ENCODE peak calls at places on chromosomes 3 and 15, in eight cellular contexts. T, Z, G, Y, B, C, X and S are unnamed samples.

GRCh38 chr3:184193991-184194539 is 8.1 kb downstream of the ABCF3 start:
- DNase-seq in T (no peak), Z (no peak), G (no peak), Y (no peak), B (no peak), C (no peak), X (no peak), S (no peak)

GRCh38 chr3:156010829-156011228 is 109.5 kb upstream of the KCNAB1 start:
- DNase-seq in T (peak; percentile 18), Z (peak; percentile 3), G (no peak), Y (peak; percentile 13), B (no peak), C (peak; percentile 44), X (no peak), S (no peak)

GRCh38 chr15:79403501-79403900 is 28.6 kb upstream of the MINAR1 start:
- DNase-seq in T (no peak), Z (no peak), G (peak; percentile 59), Y (no peak), B (no peak), C (no peak), X (no peak), S (no peak)

GRCh38 chr3:11624161-11624560 is 19.6 kb downstream of the VGLL4 start:
- DNase-seq in T (no peak), Z (no peak), G (peak; percentile 26), Y (no peak), B (no peak), C (no peak), X (no peak), S (no peak)

GRCh38 chr3:13595001-13595421 is 46.1 kb downstream of the FBLN2 start:
- DNase-seq in T (no peak), Z (no peak), G (no peak), Y (no peak), B (peak; percentile 52), C (no peak), X (no peak), S (no peak)

GRCh38 chr3:44132061-44132460 is 109.6 kb upstream of the TOPAZ1 start:
- DNase-seq in T (no peak), Z (no peak), G (no peak), Y (no peak), B (no peak), C (no peak), X (no peak), S (no peak)

GRCh38 chr3:127291611-127292010 is 3.8 kb upstream of the PRR20G start:
- DNase-seq in T (no peak), Z (no peak), G (no peak), Y (no peak), B (no peak), C (no peak), X (no peak), S (no peak)

GRCh38 chr3:183583331-183584245 is 28.1 kb upstream of the KLHL6 start:
- DNase-seq in T (no peak), Z (peak; percentile 19), G (no peak), Y (no peak), B (no peak), C (no peak), X (no peak), S (no peak)

GRCh38 chr3:82509951-82510603 is 748.6 kb upstream of the GBE1 start:
- DNase-seq in T (no peak), Z (no peak), G (no peak), Y (no peak), B (no peak), C (no peak), X (no peak), S (peak; percentile 62)

GRCh38 chr3:152283492-152284381 is 15.0 kb downstream of the MBNL1 start:
- DNase-seq in T (no peak), Z (no peak), G (no peak), Y (no peak), B (no peak), C (no peak), X (no peak), S (no peak)

GRCh38 chr3:98824256-98824655 is 61.1 kb downstream of the ST3GAL6 start:
- DNase-seq in T (peak; percentile 67), Z (peak; percentile 47), G (no peak), Y (no peak), B (no peak), C (no peak), X (no peak), S (no peak)

GRCh38 chr3:45995370-45996192 is at the start of gene FYCO1:
- DNase-seq in T (peak; percentile 86), Z (peak; percentile 93), G (peak; percentile 83), Y (peak; percentile 78), B (peak; percentile 97), C (peak; percentile 89), X (peak; percentile 97), S (peak; percentile 99)
- TF ChIP-seq CTCF in T (no peak), Z (no peak), G (no peak), Y (peak; percentile 22), B (no peak), C (no peak), X (peak; percentile 9), S (peak; percentile 5)

GRCh38 chr3:47282424-47283192 is at the start of the genes KIF9 and KLHL18:
- DNase-seq in T (peak; percentile 89), Z (peak; percentile 96), G (peak; percentile 95), Y (peak; percentile 92), B (peak; percentile 97), C (peak; percentile 87), X (peak; percentile 95), S (peak; percentile 96)
- TF ChIP-seq CTCF in T (no peak), Z (no peak), G (no peak), Y (peak; percentile 47), B (no peak), C (no peak), X (peak; percentile 4), S (no peak)

GRCh38 chr3:50354186-50354764 is 3.6 kb downstream of the CYB561D2 start:
- DNase-seq in T (no peak), Z (no peak), G (no peak), Y (no peak), B (no peak), C (no peak), X (no peak), S (no peak)

GRCh38 chr3:50350527-50351317 is at the start of the genes CYB561D2 and NPRL2:
- DNase-seq in T (peak; percentile 92), Z (peak; percentile 92), G (peak; percentile 93), Y (peak; percentile 90), B (peak; percentile 98), C (peak; percentile 79), X (peak; percentile 99), S (peak; percentile 98)

GRCh38 chr3:50351318-50351687 is 641 bp downstream of the CYB561D2 start:
- DNase-seq in T (no peak), Z (no peak), G (no peak), Y (no peak), B (no peak), C (no peak), X (no peak), S (no peak)

GRCh38 chr3:50353231-50354004 is 2.8 kb downstream of the CYB561D2 start:
- DNase-seq in T (no peak), Z (no peak), G (no peak), Y (no peak), B (no peak), C (no peak), X (no peak), S (no peak)

DNA sequence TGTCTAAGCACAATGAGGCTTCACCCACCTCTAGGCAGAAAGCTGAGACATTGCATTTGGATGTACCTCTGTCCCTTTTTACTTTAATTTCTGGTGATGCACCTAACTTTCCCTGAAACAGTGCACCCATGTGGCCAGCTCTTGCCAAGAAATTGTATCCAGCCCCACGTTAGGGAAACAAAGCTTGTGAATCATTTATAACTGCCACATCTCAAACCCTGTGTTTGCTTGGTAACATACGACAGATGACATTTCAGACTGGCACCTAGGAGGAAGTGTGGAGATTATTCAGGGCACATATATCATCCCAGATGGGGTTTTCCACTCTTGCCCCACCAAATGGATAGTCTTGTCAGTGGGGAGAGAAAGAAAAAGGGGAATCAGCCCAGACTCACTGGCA is 2.1 kb downstream of the CYB561D2 start:
- DNase-seq in T (no peak), Z (no peak), G (peak; percentile 53), Y (no peak), B (no peak), C (no peak), X (no peak), S (no peak)
- TF ChIP-seq CTCF in T (peak; percentile 18), Z (peak; percentile 15), G (peak; percentile 62), Y (no peak), B (no peak), C (no peak), X (no peak), S (peak; percentile 63)

DNA sequence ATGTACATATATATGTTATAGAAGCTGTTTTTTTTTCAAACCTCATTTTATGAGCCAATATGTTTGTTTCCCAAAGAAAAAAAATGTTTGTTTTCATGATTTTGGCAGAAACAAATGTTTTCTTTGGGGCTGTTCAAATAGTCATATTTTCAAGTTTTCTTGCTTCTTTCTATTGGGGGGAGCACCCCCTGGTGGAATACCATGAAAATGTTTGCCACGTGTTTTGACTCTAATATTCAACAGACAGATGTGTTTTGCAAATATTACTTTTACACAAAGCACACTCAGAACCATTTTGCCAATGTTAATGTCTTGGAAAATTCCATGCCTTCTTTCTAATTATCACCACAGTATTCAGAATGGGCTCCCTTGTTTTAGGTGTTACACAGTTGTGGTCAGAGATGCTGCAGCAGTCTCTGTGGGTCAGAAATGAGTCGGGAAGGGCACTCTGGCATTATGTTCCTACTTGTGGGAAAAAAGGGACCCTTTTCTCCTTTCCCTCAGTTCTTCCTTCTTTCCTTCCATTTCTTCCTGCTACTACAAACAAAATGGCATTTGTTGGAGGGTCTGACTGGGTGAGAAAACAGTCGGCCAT is 817.0 kb downstream of the TUSC7 start:
- DNase-seq in T (peak; percentile 37), Z (peak; percentile 44), G (peak; percentile 20), Y (peak; percentile 4), B (no peak), C (peak; percentile 49), X (no peak), S (no peak)
- TF ChIP-seq CTCF in T (peak; percentile 69), Z (peak; percentile 61), G (peak; percentile 81), Y (peak; percentile 33), B (no peak), C (peak; percentile 87), X (peak; percentile 61), S (peak; percentile 90)

DNA sequence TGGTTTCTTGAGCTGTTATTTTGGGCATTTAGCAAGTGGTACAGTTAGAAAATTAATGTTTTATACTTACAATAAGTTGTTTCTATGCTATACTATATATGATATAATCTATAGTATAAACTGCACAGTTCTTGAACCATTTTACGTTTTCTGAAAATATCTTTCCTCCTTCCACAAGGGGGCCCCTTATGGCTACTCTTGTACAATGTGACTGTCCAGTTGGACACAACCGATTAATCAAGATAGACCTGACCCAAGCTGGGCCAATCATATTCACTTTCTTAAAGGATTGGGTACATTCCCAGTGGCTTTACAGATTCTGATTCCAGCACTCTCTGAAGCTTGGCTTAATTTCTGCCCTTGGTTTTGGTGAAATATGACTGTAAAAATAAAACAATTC is 953.4 kb downstream of the AGBL1 start:
- DNase-seq in T (no peak), Z (peak; percentile 12), G (peak; percentile 14), Y (no peak), B (no peak), C (no peak), X (no peak), S (no peak)
- TF ChIP-seq CTCF in T (no peak), Z (no peak), G (peak; percentile 71), Y (no peak), B (no peak), C (peak; percentile 43), X (no peak), S (peak; percentile 26)

GRCh38 chr3:109687626-109688025 is 350.3 kb upstream of the DPPA4 start:
- DNase-seq in T (no peak), Z (no peak), G (no peak), Y (no peak), B (no peak), C (no peak), X (no peak), S (no peak)
- TF ChIP-seq CTCF in T (no peak), Z (no peak), G (no peak), Y (no peak), B (no peak), C (no peak), X (no peak), S (no peak)

GRCh38 chr15:85453144-85453872 is 72.9 kb downstream of the AKAP13 start:
- DNase-seq in T (no peak), Z (no peak), G (no peak), Y (no peak), B (no peak), C (no peak), X (no peak), S (no peak)
- TF ChIP-seq CTCF in T (no peak), Z (no peak), G (no peak), Y (no peak), B (no peak), C (no peak), X (no peak), S (no peak)